ENCODE peak calls at places on chromosomes 11 and 22, in seven cellular contexts. D is esophagus squamous epithelium, Z is thoracic aorta, J is epithelial cell of esophagus, U is A549, H is progenitor cell of endocrine pancreas, X is ovary. B is an unnamed sample.
A peak's percentile ranks its signal among the peaks of the same experiment; 100 is the strongest.

GRCh38 chr11:19992162-19992561 is 168.1 kb downstream of the DBX1 start:
- DNase-seq in D (no peak), Z (no peak), J (no peak), U (no peak), H (no peak), X (no peak), B (peak; percentile 16)

GRCh38 chr11:19442554-19442910 is 201.8 kb upstream of the E2F8 start:
- DNase-seq in D (no peak), Z (no peak), J (no peak), U (no peak), H (no peak), X (no peak), B (no peak)

GRCh38 chr11:68302256-68303054 is 9.9 kb upstream of the LRP5 start:
- DNase-seq in D (no peak), Z (no peak), J (peak; percentile 54), U (peak; percentile 63), H (no peak), X (no peak), B (peak; percentile 58)

GRCh38 chr22:44097263-44098020 is 73.3 kb downstream of the PARVB start:
- DNase-seq in D (no peak), Z (no peak), J (no peak), U (no peak), H (no peak), X (peak; percentile 35), B (no peak)

GRCh38 chr11:87851234-87851633 is 324.0 kb downstream of the RAB38 start:
- DNase-seq in D (no peak), Z (no peak), J (peak; percentile 64), U (peak; percentile 3), H (no peak), X (no peak), B (peak; percentile 3)

GRCh38 chr11:59267738-59268475 is 55.2 kb upstream of the MPEG1 start:
- DNase-seq in D (no peak), Z (no peak), J (peak; percentile 82), U (no peak), H (no peak), X (no peak), B (no peak)

GRCh38 chr11:58626915-58627483 is 4.5 kb downstream of the CNTF start:
- DNase-seq in D (no peak), Z (no peak), J (no peak), U (no peak), H (no peak), X (no peak), B (no peak)

GRCh38 chr11:78031629-78032028 is 8.6 kb upstream of the KCTD14 start:
- DNase-seq in D (no peak), Z (no peak), J (no peak), U (no peak), H (no peak), X (no peak), B (no peak)

GRCh38 chr22:37457093-37457893 is 28.9 kb downstream of the MFNG start:
- DNase-seq in D (no peak), Z (peak; percentile 11), J (peak; percentile 74), U (peak; percentile 67), H (peak; percentile 91), X (peak; percentile 61), B (peak; percentile 31)

GRCh38 chr11:3824714-3825472 is 15.9 kb downstream of the RHOG start:
- DNase-seq in D (no peak), Z (no peak), J (peak; percentile 59), U (peak; percentile 80), H (peak; percentile 48), X (no peak), B (no peak)

GRCh38 chr11:15826826-15827225 is 529.5 kb downstream of the SOX6 start:
- DNase-seq in D (no peak), Z (no peak), J (peak; percentile 30), U (peak; percentile 20), H (peak; percentile 70), X (peak; percentile 42), B (no peak)

GRCh38 chr11:114563077-114563476 is 3.4 kb upstream of the NXPE1 start:
- DNase-seq in D (no peak), Z (no peak), J (no peak), U (peak; percentile 6), H (no peak), X (no peak), B (no peak)

GRCh38 chr11:123190504-123190903 is 4.5 kb downstream of the CLMP start:
- DNase-seq in D (no peak), Z (no peak), J (no peak), U (no peak), H (no peak), X (no peak), B (peak; percentile 65)

GRCh38 chr11:63663809-63664208 is 7.4 kb downstream of the ATL3 start:
- DNase-seq in D (no peak), Z (no peak), J (peak; percentile 81), U (peak; percentile 38), H (no peak), X (no peak), B (peak; percentile 65)

DNA sequence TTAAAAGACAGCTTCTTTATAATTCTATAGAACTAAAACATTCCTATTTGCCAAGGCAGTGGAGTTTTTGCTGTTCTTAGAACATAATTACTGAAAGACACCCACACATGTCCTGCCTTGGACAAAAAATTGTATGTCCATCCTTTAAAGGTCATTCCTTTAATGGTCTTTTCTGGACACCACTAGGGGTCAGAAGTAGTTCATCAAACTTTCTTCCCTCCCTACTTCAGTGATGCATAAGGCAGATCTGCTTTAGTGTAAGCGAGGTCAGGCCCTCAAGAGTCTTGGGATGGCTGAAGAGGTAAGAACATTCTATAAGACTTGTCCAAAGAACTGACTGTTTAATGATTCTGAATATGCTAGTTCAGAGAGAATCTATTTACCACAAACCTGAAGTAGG is 4.3 kb upstream of the OR51V1 start:
- DNase-seq in D (no peak), Z (no peak), J (peak; percentile 69), U (peak; percentile 80), H (no peak), X (no peak), B (peak; percentile 76)
- TF ChIP-seq CTCF in D (no peak), Z (peak; percentile 13), J (peak; percentile 56), U (peak; percentile 79), H (peak; percentile 66), X (no peak), B (peak; percentile 84)

DNA sequence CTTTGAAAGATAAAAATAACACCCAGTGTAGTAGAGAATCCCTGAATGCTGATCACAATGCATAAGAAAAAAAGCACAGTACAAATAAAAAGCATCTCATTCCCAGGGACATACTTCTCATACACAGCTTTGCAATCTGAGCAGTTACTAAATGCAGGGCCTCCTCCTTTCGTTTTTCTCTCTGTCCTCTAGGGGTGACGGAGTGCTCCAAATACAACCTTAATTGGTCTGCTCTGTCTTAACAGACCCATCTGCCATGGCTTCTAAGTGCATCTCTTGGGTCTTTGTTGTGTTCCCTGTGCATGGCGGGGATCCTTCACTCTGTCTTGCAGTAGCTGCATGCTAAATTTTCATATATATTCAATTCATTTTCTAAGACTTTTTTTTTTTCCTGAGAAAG is 1114.2 kb upstream of the RAG2 start:
- DNase-seq in D (no peak), Z (no peak), J (peak; percentile 6), U (no peak), H (no peak), X (no peak), B (no peak)
- TF ChIP-seq CTCF in D (no peak), Z (no peak), J (peak; percentile 32), U (no peak), H (peak; percentile 17), X (no peak), B (no peak)

GRCh38 chr22:20186183-20186870 is 35.5 kb upstream of the CCDC188 start:
- DNase-seq in D (no peak), Z (no peak), J (no peak), U (peak; percentile 25), H (no peak), X (no peak), B (no peak)
- TF ChIP-seq CTCF in D (no peak), Z (no peak), J (no peak), U (no peak), H (peak; percentile 37), X (no peak), B (no peak)

GRCh38 chr11:73384127-73384441 is 7.9 kb downstream of the RELT start:
- DNase-seq in D (no peak), Z (no peak), J (no peak), U (no peak), H (no peak), X (no peak), B (no peak)

GRCh38 chr11:73386568-73386967 is 10.4 kb downstream of the RELT start:
- DNase-seq in D (no peak), Z (no peak), J (no peak), U (no peak), H (no peak), X (no peak), B (no peak)

GRCh38 chr11:73386026-73386425 is 9.8 kb downstream of the RELT start:
- DNase-seq in D (no peak), Z (no peak), J (no peak), U (no peak), H (no peak), X (no peak), B (no peak)

GRCh38 chr11:73384531-73384870 is 8.3 kb downstream of the RELT start:
- DNase-seq in D (no peak), Z (no peak), J (no peak), U (no peak), H (no peak), X (no peak), B (no peak)

DNA sequence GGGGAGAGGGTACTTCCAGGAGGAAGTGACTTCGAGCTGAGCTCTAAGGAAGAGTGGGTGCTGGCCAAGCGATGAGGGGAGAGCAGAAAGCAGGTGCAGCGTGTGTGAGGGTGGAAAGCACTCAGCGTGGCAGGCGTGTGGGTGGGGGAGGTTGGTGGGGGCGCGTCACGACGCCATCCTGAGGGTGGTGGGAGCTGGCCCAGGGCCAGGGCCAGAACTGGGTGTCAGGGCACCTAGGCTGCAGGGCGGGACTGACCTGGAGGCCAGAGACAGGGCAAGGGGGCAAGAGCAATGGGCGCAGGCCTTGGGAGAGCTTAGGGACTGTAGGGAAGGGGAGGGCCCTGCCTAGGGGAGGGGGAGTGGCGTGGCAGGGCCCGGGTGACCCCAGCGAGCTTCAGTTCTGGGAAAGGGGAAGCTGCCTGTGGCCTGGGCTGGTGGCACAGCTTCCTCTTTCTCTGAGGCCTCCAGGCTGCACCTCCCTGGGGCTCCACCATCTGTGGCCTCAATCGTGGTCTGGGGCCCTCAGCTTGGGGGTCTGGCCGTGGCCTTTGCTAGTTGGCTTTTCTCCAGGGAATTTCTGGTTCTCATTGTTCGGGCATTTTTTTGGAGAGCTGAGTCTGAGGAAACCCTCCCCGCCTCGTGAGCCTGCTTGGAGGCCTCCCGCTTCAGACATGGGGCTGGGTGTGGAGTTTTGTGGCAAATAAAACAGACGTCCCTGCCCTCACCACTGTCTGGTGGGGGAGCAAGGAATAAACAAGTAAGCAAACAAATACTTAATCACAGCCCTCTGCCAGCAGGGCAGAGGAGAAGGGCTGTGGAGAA is 8.9 kb downstream of the RELT start:
- DNase-seq in D (peak; percentile 37), Z (no peak), J (no peak), U (no peak), H (no peak), X (no peak), B (peak; percentile 18)
- TF ChIP-seq CTCF in D (no peak), Z (no peak), J (no peak), U (no peak), H (no peak), X (no peak), B (no peak)